ENCODE peak calls at places on chromosomes 2 and 18, in five cellular contexts. V is esophagus squamous epithelium; A is cardiac muscle cell; N is CD8-positive, alpha-beta memory T cell; Q is neural progenitor cell. E is an unnamed sample. For H3K4me1, the result is how much of the 10 kb centered on the place peaks cover.

GRCh38 chr18:10751711-10752110 is 225.9 kb downstream of the NAPG start:
- DNase-seq in V (no peak), A (peak), N (no peak), Q (peak), E (no peak)

GRCh38 chr18:49342690-49343089 is 117.8 kb downstream of the DYM start:
- DNase-seq in V (no peak), A (no peak), N (no peak), Q (no peak), E (no peak)

GRCh38 chr18:43661570-43661969 is 384.3 kb upstream of the SYT4 start:
- DNase-seq in V (no peak), A (peak), N (no peak), Q (peak), E (no peak)

GRCh38 chr2:23707096-23707495 is 219.8 kb downstream of the ATAD2B start:
- DNase-seq in V (no peak), A (no peak), N (no peak), Q (no peak), E (no peak)

GRCh38 chr2:197229509-197230458 is 80.8 kb downstream of the ANKRD44 start:
- DNase-seq in V (no peak), A (no peak), N (no peak), Q (no peak), E (no peak)

GRCh38 chr2:236352761-236353593 is 88.8 kb upstream of the ASB18 start:
- DNase-seq in V (no peak), A (peak), N (peak), Q (peak), E (peak)

GRCh38 chr18:79420033-79420745 is 24.5 kb downstream of the NFATC1 start:
- DNase-seq in V (no peak), A (no peak), N (no peak), Q (no peak), E (no peak)

GRCh38 chr2:152407806-152408205 is 72.8 kb downstream of the FMNL2 start:
- DNase-seq in V (no peak), A (no peak), N (no peak), Q (no peak), E (no peak)

GRCh38 chr2:177604291-177605065 is 211.9 kb downstream of the AGPS start:
- DNase-seq in V (no peak), A (peak), N (no peak), Q (peak), E (no peak)

GRCh38 chr18:7066965-7067555 is 50.5 kb downstream of the LAMA1 start:
- DNase-seq in V (no peak), A (no peak), N (no peak), Q (no peak), E (no peak)

GRCh38 chr18:34938102-34938501 is 103.1 kb upstream of the MAPRE2 start:
- DNase-seq in V (no peak), A (no peak), N (no peak), Q (no peak), E (no peak)

GRCh38 chr2:163348843-163349395 is 386.9 kb downstream of the FIGN start:
- DNase-seq in V (no peak), A (peak), N (no peak), Q (peak), E (no peak)

GRCh38 chr18:79617521-79618500 is 61.8 kb upstream of the CTDP1 start:
- DNase-seq in V (no peak), A (no peak), N (no peak), Q (no peak), E (no peak)

GRCh38 chr2:218036371-218036770 is 32.7 kb upstream of the RUFY4 start:
- DNase-seq in V (no peak), A (no peak), N (no peak), Q (no peak), E (no peak)

GRCh38 chr2:222514901-222515300 is 90.6 kb downstream of the SGPP2 start:
- DNase-seq in V (no peak), A (no peak), N (no peak), Q (no peak), E (no peak)

GRCh38 chr2:109260886-109261700 is 132.1 kb downstream of the SH3RF3 start:
- DNase-seq in V (no peak), A (peak), N (no peak), Q (peak), E (no peak)

GRCh38 chr2:144320491-144320890 is 199.4 kb downstream of the ZEB2 start:
- DNase-seq in V (no peak), A (no peak), N (peak), Q (no peak), E (no peak)

GRCh38 chr2:147348886-147349285 is 495.9 kb upstream of the ACVR2A start:
- DNase-seq in V (no peak), A (no peak), N (no peak), Q (no peak), E (no peak)

GRCh38 chr2:241506793-241507429 is 1.5 kb downstream of the STK25 start:
- DNase-seq in V (no peak), A (no peak), N (no peak), Q (no peak), E (no peak)

GRCh38 chr2:180962727-180963312 is 17.6 kb upstream of the UBE2E3 start:
- DNase-seq in V (no peak), A (no peak), N (no peak), Q (no peak), E (no peak)

GRCh38 chr2:209331291-209331844 is 92.5 kb upstream of the MAP2 start:
- DNase-seq in V (no peak), A (peak), N (no peak), Q (peak), E (no peak)

GRCh38 chr2:126507425-126507867 is 148.5 kb upstream of the GYPC start:
- DNase-seq in V (no peak), A (no peak), N (no peak), Q (peak), E (no peak)

GRCh38 chr2:88656690-88657089 is 29.4 kb upstream of the EIF2AK3 start:
- DNase-seq in V (no peak), A (no peak), N (no peak), Q (no peak), E (no peak)

GRCh38 chr2:168816369-168816768 is 13.9 kb downstream of the NOSTRIN start:
- DNase-seq in V (no peak), A (no peak), N (no peak), Q (no peak), E (no peak)

GRCh38 chr2:143600136-143600535 is 470.9 kb downstream of the ARHGAP15 start:
- DNase-seq in V (no peak), A (no peak), N (no peak), Q (no peak), E (no peak)

GRCh38 chr2:152421521-152422367 is 86.8 kb downstream of the FMNL2 start:
- DNase-seq in V (no peak), A (no peak), N (no peak), Q (no peak), E (no peak)

GRCh38 chr2:241892299-241893137 is 23.0 kb downstream of the RTP5 start:
- DNase-seq in V (no peak), A (no peak), N (no peak), Q (no peak), E (no peak)

GRCh38 chr2:182672471-182673165 is 43.4 kb upstream of the DNAJC10 start:
- DNase-seq in V (no peak), A (peak), N (no peak), Q (no peak), E (no peak)

GRCh38 chr18:23623040-23623439 is 36.7 kb upstream of the NPC1 start:
- DNase-seq in V (no peak), A (no peak), N (no peak), Q (no peak), E (no peak)

GRCh38 chr2:13682878-13683277 is 949.6 kb upstream of the LRATD1 start:
- DNase-seq in V (no peak), A (no peak), N (no peak), Q (no peak), E (no peak)

GRCh38 chr18:697012-697411 is 15.4 kb downstream of the ENOSF1 start:
- DNase-seq in V (no peak), A (no peak), N (no peak), Q (no peak), E (no peak)

GRCh38 chr2:48844418-48845155 is 89.1 kb upstream of the LHCGR start:
- DNase-seq in V (no peak), A (no peak), N (no peak), Q (no peak), E (no peak)

GRCh38 chr2:64274399-64275173 is 130.4 kb upstream of the PELI1 start:
- DNase-seq in V (no peak), A (no peak), N (no peak), Q (no peak), E (no peak)

GRCh38 chr18:36464126-36464651 is 166.7 kb downstream of the FHOD3 start:
- DNase-seq in V (no peak), A (peak), N (no peak), Q (peak), E (no peak)
- H3K4me1 ChIP-seq in V (under half), A (half or more), N (under half), Q (half or more), E (under half)

GRCh38 chr2:127598711-127599110 is 47.2 kb upstream of the GPR17 start:
- DNase-seq in V (no peak), A (no peak), N (no peak), Q (no peak), E (no peak)
- H3K27ac ChIP-seq in V (no peak), A (no peak), N (no peak), Q (no peak), E (no peak)

DNA sequence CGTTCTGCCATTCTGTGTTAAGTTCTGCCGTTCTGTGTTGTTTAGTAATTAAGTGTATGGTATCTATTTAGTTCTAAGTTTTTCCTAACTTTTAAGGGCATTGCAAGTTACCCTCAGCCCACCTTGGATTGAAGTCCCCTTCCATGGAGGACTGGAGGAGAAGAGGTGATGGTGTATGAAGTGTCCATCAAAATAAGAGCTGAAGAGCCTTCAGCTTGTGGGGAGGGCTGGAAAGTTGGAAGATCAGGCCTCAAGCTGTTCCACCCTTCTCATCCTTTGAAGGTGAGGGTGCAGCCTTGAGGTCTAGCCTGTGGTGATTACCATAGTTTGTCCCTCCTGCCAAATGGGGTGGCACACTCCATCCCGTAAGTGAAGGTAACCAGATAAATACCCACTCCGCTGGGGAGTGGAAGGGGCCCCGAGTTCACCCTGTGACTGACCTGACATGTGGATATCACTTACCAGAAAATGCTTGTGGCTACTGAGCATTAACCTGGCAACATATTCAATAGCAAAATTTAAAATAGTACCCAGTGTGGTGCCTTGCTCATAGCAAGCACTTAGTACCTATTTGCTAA is 131.4 kb downstream of the SPTBN1 start:
- DNase-seq in V (no peak), A (no peak), N (no peak), Q (no peak), E (no peak)
- H3K4me1 ChIP-seq in V (under half), A (under half), N (half or more), Q (under half), E (half or more)

GRCh38 chr18:9619990-9620389 is 5.6 kb upstream of the PPP4R1 start:
- DNase-seq in V (no peak), A (no peak), N (no peak), Q (no peak), E (no peak)
- H3K27ac ChIP-seq in V (peak), A (no peak), N (no peak), Q (no peak), E (no peak)

GRCh38 chr2:121473502-121473901 is 57.2 kb upstream of the RNU4ATAC start:
- DNase-seq in V (no peak), A (no peak), N (no peak), Q (no peak), E (no peak)
- H3K4me1 ChIP-seq in V (under half), A (under half), N (under half), Q (half or more), E (under half)

GRCh38 chr2:60355849-60356261 is 197.6 kb downstream of the BCL11A start:
- DNase-seq in V (no peak), A (no peak), N (no peak), Q (no peak), E (peak)

GRCh38 chr2:60358471-60358870 is 195.0 kb downstream of the BCL11A start:
- DNase-seq in V (no peak), A (no peak), N (no peak), Q (no peak), E (no peak)

GRCh38 chr2:60353863-60354262 is 199.6 kb downstream of the BCL11A start:
- DNase-seq in V (no peak), A (no peak), N (no peak), Q (no peak), E (peak)

GRCh38 chr2:60354713-60355112 is 198.7 kb downstream of the BCL11A start:
- DNase-seq in V (no peak), A (peak), N (no peak), Q (no peak), E (peak)

GRCh38 chr2:60356346-60356745 is 197.1 kb downstream of the BCL11A start:
- DNase-seq in V (no peak), A (no peak), N (no peak), Q (no peak), E (peak)
- H3K27ac ChIP-seq in V (peak), A (no peak), N (no peak), Q (no peak), E (no peak)

GRCh38 chr2:58101500-58101899 is 54.9 kb downstream of the VRK2 start:
- DNase-seq in V (no peak), A (no peak), N (no peak), Q (no peak), E (no peak)
- H3K4me1 ChIP-seq in V (under half), A (under half), N (under half), Q (under half), E (under half)

DNA sequence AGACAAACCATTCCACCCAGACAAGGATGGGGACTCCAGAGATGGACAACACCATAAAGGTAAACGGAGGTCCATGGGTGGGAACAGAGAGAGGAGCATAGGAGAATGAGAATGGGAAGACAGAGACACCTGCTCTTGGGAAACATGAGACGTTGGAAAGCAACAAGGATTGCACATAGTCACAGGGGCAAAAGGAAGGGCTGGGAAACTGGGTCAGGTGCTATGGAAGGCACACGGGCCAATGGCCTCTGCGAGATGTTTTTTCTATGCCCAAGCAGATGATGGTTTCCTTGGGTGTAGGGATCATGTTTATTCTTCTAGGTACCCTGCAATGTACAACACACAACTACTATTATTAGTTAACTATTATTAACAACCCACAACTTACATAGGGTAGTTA is 143.6 kb upstream of the AGAP1 start:
- DNase-seq in V (no peak), A (no peak), N (no peak), Q (no peak), E (no peak)
- H3K27ac ChIP-seq in V (no peak), A (no peak), N (no peak), Q (no peak), E (no peak)

GRCh38 chr2:9548506-9548905 is 7.1 kb downstream of the ADAM17 start:
- DNase-seq in V (no peak), A (no peak), N (no peak), Q (no peak), E (no peak)
- H3K4me1 ChIP-seq in V (under half), A (under half), N (half or more), Q (under half), E (half or more)

E was measured in vagina.